ENCODE peak calls at places on chromosomes 12 and 14, in four cellular contexts. C, D, B and O are unnamed samples.

GRCh38 chr14:98685725-98686124 is 586.3 kb downstream of the BCL11B start:
- DNase-seq in C (no peak), D (no peak), B (no peak), O (no peak)

GRCh38 chr14:104968153-104968527 is 10.0 kb downstream of the AHNAK2 start:
- DNase-seq in C (no peak), D (peak; percentile 57), B (no peak), O (no peak)

GRCh38 chr12:108511633-108512540 is 3.2 kb upstream of the FICD start:
- DNase-seq in C (peak; percentile 54), D (peak; percentile 65), B (peak; percentile 85), O (peak; percentile 86)

GRCh38 chr12:53538209-53538689 is 31.0 kb upstream of the NPFF start:
- DNase-seq in C (no peak), D (peak; percentile 31), B (no peak), O (no peak)

GRCh38 chr14:53124778-53125177 is 28.3 kb downstream of the DDHD1 start:
- DNase-seq in C (no peak), D (no peak), B (no peak), O (no peak)

GRCh38 chr12:18054925-18055324 is 35.1 kb downstream of the RERGL start:
- DNase-seq in C (no peak), D (no peak), B (no peak), O (no peak)

GRCh38 chr12:125220404-125221273 is 155.4 kb downstream of the AACS start:
- DNase-seq in C (no peak), D (no peak), B (no peak), O (peak; percentile 12)

GRCh38 chr14:101055776-101056374 is 152.4 kb upstream of the RTL1 start:
- DNase-seq in C (no peak), D (no peak), B (no peak), O (no peak)

GRCh38 chr12:108905725-108906124 is 25.8 kb downstream of the DAO start:
- DNase-seq in C (no peak), D (no peak), B (no peak), O (no peak)